ENCODE peak calls at places on chromosomes 2 and 18, in five cellular contexts. U is activated CD4-positive, alpha-beta T cell treated with anti-CD3 and anti-CD28 coated beads, Interleukin-2, amount 10 ng/mL, durations not matched to agents 7 days and 5 days; T is A549; F is cerebellum; V is NCI-H748 treated with DMSO at 0.1 percent for 48 hours. E is an unnamed sample.

GRCh38 chr2:160431441-160431840 is 62.2 kb downstream of the RBMS1 start:
- DNase-seq in F (no peak), T (no peak), U (no peak), V (no peak), E (no peak)

GRCh38 chr2:77578354-77578753 is 56.2 kb upstream of the LRRTM4 start:
- DNase-seq in V (no peak), U (no peak), T (no peak), F (no peak), E (no peak)

GRCh38 chr18:50401888-50402287 is 27.0 kb downstream of the SKA1 start:
- DNase-seq in V (peak; percentile 29), F (no peak), U (no peak), T (no peak), E (peak; percentile 97)

GRCh38 chr2:63544017-63544627 is 44.2 kb downstream of the WDPCP start:
- DNase-seq in U (no peak), V (no peak), T (peak; percentile 14), F (no peak), E (peak; percentile 44)

GRCh38 chr2:139033300-139033699 is 253.1 kb upstream of the NXPH2 start:
- DNase-seq in U (no peak), T (no peak), F (no peak), V (no peak), E (peak; percentile 2)

GRCh38 chr2:191501390-191502168 is 176.4 kb upstream of the NABP1 start:
- DNase-seq in T (peak; percentile 64), F (no peak), V (peak; percentile 39), U (no peak), E (peak; percentile 64)

GRCh38 chr2:112343827-112344585 is 68.6 kb downstream of the ZC3H6 start:
- DNase-seq in F (no peak), T (no peak), U (no peak), V (no peak), E (peak; percentile 34)

GRCh38 chr2:40087434-40087833 is 308.4 kb upstream of the THUMPD2 start:
- DNase-seq in V (no peak), T (no peak), U (no peak), F (no peak), E (peak; percentile 51)

GRCh38 chr2:190468814-190469569 is 60.8 kb downstream of the MFSD6 start:
- DNase-seq in U (no peak), V (peak; percentile 99), T (peak; percentile 86), F (peak; percentile 85), E (peak; percentile 95)

GRCh38 chr2:10721344-10722251 is at the start of gene ATP6V1C2:
- DNase-seq in U (no peak), F (no peak), T (no peak), V (no peak), E (peak; percentile 92)

GRCh38 chr2:110211938-110212858 is at the start of gene MTLN:
- DNase-seq in T (peak; percentile 81), U (peak; percentile 72), V (peak; percentile 34), F (peak; percentile 71), E (peak; percentile 94)

GRCh38 chr18:74333091-74333490 is 17.5 kb downstream of the C18orf63 start:
- DNase-seq in V (no peak), T (no peak), U (no peak), F (no peak), E (no peak)

GRCh38 chr2:96844405-96844808 is 586 bp upstream of the ANKRD23 start:
- DNase-seq in U (no peak), T (no peak), V (no peak), F (no peak), E (no peak)

GRCh38 chr18:37299471-37300304 is 265.9 kb downstream of the CELF4 start:
- DNase-seq in U (no peak), T (peak; percentile 92), F (peak; percentile 68), V (peak; percentile 98), E (peak; percentile 99)

GRCh38 chr2:149538138-149538833 is 49.3 kb downstream of the MMADHC start:
- DNase-seq in T (no peak), F (no peak), U (no peak), V (no peak), E (no peak)

GRCh38 chr2:224180810-224181209 is 141.7 kb upstream of the SERPINE2 start:
- DNase-seq in U (no peak), T (no peak), F (no peak), V (no peak), E (no peak)

GRCh38 chr2:218022131-218022850 is 19.5 kb upstream of the TNS1 start:
- DNase-seq in T (no peak), U (no peak), F (no peak), V (no peak), E (no peak)

GRCh38 chr2:102159295-102159694 is 16.7 kb downstream of the IL1R1 start:
- DNase-seq in T (no peak), F (no peak), V (no peak), U (no peak), E (peak; percentile 41)

GRCh38 chr2:54454922-54455583 is 1.1 kb upstream of the SPTBN1 start:
- DNase-seq in V (no peak), U (no peak), T (no peak), F (peak; percentile 20), E (peak; percentile 65)

GRCh38 chr2:71746946-71747501 is 293.7 kb downstream of the DYSF start:
- DNase-seq in T (no peak), U (no peak), F (no peak), V (no peak), E (no peak)

GRCh38 chr18:54939375-54939917 is 19.8 kb downstream of the CCDC68 start:
- DNase-seq in T (no peak), V (no peak), U (no peak), F (no peak), E (no peak)

GRCh38 chr2:55965276-55965675 is 41.7 kb upstream of the EFEMP1 start:
- DNase-seq in U (no peak), V (no peak), F (no peak), T (no peak), E (peak; percentile 24)

GRCh38 chr2:173415663-173416469 is 61.2 kb downstream of the CDCA7 start:
- DNase-seq in T (no peak), U (no peak), F (no peak), V (no peak), E (no peak)

E was measured in DMS53.